ENCODE peak calls at places on chromosomes 12 and 14, in six cellular contexts. One of them, this sample, is unnamed.

GRCh38 chr12:130433411-130433810 is 95.7 kb downstream of the PIWIL1 start:
- DNase-seq in PC-3: no peak
- DNase-seq in AG10803: no peak
- DNase-seq in pancreas: no peak
- DNase-seq in GM23338: no peak
- DNase-seq in BE2C: peak; percentile 16
- DNase-seq in this sample: no peak

GRCh38 chr12:16385779-16386646 is 38.6 kb downstream of the MGST1 start:
- DNase-seq in PC-3: peak; percentile 50
- DNase-seq in BE2C: peak; percentile 33
- DNase-seq in pancreas: no peak
- DNase-seq in AG10803: peak; percentile 73
- DNase-seq in GM23338: peak; percentile 65
- DNase-seq in this sample: peak; percentile 3

GRCh38 chr12:52334185-52334584 is 13.0 kb upstream of the KRT83 start:
- DNase-seq in GM23338: no peak
- DNase-seq in AG10803: no peak
- DNase-seq in pancreas: no peak
- DNase-seq in PC-3: no peak
- DNase-seq in BE2C: no peak
- DNase-seq in this sample: no peak

GRCh38 chr14:55071870-55072640 is 20.6 kb downstream of the MAPK1IP1L start:
- DNase-seq in GM23338: no peak
- DNase-seq in BE2C: no peak
- DNase-seq in PC-3: peak; percentile 75
- DNase-seq in AG10803: peak; percentile 93
- DNase-seq in pancreas: no peak
- DNase-seq in this sample: peak; percentile 91

GRCh38 chr12:128797119-128798118 is 26.3 kb downstream of the SLC15A4 start:
- DNase-seq in GM23338: no peak
- DNase-seq in PC-3: peak; percentile 52
- DNase-seq in AG10803: peak; percentile 60
- DNase-seq in BE2C: no peak
- DNase-seq in pancreas: no peak
- DNase-seq in this sample: no peak

GRCh38 chr12:108582981-108583770 is 14.7 kb downstream of the TMEM119 start:
- DNase-seq in BE2C: no peak
- DNase-seq in PC-3: no peak
- DNase-seq in pancreas: no peak
- DNase-seq in GM23338: no peak
- DNase-seq in AG10803: no peak
- DNase-seq in this sample: no peak

GRCh38 chr12:96236221-96236822 is 42.1 kb downstream of the ELK3 start:
- DNase-seq in GM23338: no peak
- DNase-seq in PC-3: no peak
- DNase-seq in AG10803: peak; percentile 90
- DNase-seq in BE2C: no peak
- DNase-seq in pancreas: no peak
- DNase-seq in this sample: no peak

GRCh38 chr12:121718653-121719239 is 6.2 kb downstream of the TMEM120B start:
- DNase-seq in PC-3: no peak
- DNase-seq in BE2C: peak; percentile 72
- DNase-seq in AG10803: no peak
- DNase-seq in pancreas: no peak
- DNase-seq in GM23338: no peak
- DNase-seq in this sample: no peak

GRCh38 chr12:120677765-120678473 is 9.0 kb upstream of the MLEC start:
- DNase-seq in GM23338: no peak
- DNase-seq in BE2C: no peak
- DNase-seq in pancreas: no peak
- DNase-seq in PC-3: peak; percentile 53
- DNase-seq in AG10803: peak; percentile 21
- DNase-seq in this sample: no peak

GRCh38 chr14:28542040-28542439 is 224.5 kb upstream of the FOXG1 start:
- DNase-seq in GM23338: no peak
- DNase-seq in pancreas: no peak
- DNase-seq in BE2C: no peak
- DNase-seq in AG10803: no peak
- DNase-seq in PC-3: peak; percentile 14
- DNase-seq in this sample: no peak

GRCh38 chr12:123034865-123035264 is 54.4 kb downstream of the ARL6IP4 start:
- DNase-seq in GM23338: no peak
- DNase-seq in pancreas: no peak
- DNase-seq in PC-3: peak; percentile 88
- DNase-seq in BE2C: peak; percentile 28
- DNase-seq in AG10803: peak; percentile 50
- DNase-seq in this sample: peak; percentile 42

GRCh38 chr12:106804668-106805067 is 30.2 kb downstream of the RIC8B start:
- DNase-seq in BE2C: no peak
- DNase-seq in GM23338: no peak
- DNase-seq in PC-3: no peak
- DNase-seq in AG10803: no peak
- DNase-seq in pancreas: no peak
- DNase-seq in this sample: no peak

GRCh38 chr14:33556382-33557121 is 394.3 kb downstream of the EGLN3 start:
- DNase-seq in BE2C: peak; percentile 34
- DNase-seq in PC-3: peak; percentile 66
- DNase-seq in pancreas: no peak
- DNase-seq in AG10803: peak; percentile 23
- DNase-seq in GM23338: no peak
- DNase-seq in this sample: no peak

GRCh38 chr12:12807970-12808702 is 5.0 kb upstream of the DDX47 start:
- DNase-seq in PC-3: peak; percentile 56
- DNase-seq in BE2C: no peak
- DNase-seq in GM23338: no peak
- DNase-seq in pancreas: no peak
- DNase-seq in AG10803: no peak
- DNase-seq in this sample: no peak

GRCh38 chr12:93879476-93880376 is 202.6 kb downstream of the CRADD start:
- DNase-seq in BE2C: no peak
- DNase-seq in GM23338: no peak
- DNase-seq in PC-3: no peak
- DNase-seq in AG10803: peak; percentile 84
- DNase-seq in pancreas: no peak
- DNase-seq in this sample: peak; percentile 88

GRCh38 chr14:54516709-54517108 is 7.0 kb downstream of the CGRRF1 start:
- DNase-seq in AG10803: no peak
- DNase-seq in pancreas: no peak
- DNase-seq in BE2C: no peak
- DNase-seq in PC-3: no peak
- DNase-seq in GM23338: no peak
- DNase-seq in this sample: no peak

GRCh38 chr12:52042706-52043385 is 8.4 kb upstream of the NR4A1 start:
- DNase-seq in AG10803: no peak
- DNase-seq in PC-3: no peak
- DNase-seq in GM23338: no peak
- DNase-seq in BE2C: no peak
- DNase-seq in pancreas: no peak
- DNase-seq in this sample: no peak

GRCh38 chr12:13258212-13258611 is 61.7 kb downstream of the EMP1 start:
- DNase-seq in GM23338: no peak
- DNase-seq in pancreas: no peak
- DNase-seq in PC-3: no peak
- DNase-seq in BE2C: no peak
- DNase-seq in AG10803: no peak
- DNase-seq in this sample: no peak

GRCh38 chr12:77537648-77538047 is 293.0 kb upstream of the NAV3 start:
- DNase-seq in pancreas: no peak
- DNase-seq in GM23338: no peak
- DNase-seq in AG10803: peak; percentile 49
- DNase-seq in PC-3: no peak
- DNase-seq in BE2C: no peak
- DNase-seq in this sample: no peak

GRCh38 chr14:32623300-32624093 is 294.4 kb downstream of the AKAP6 start:
- DNase-seq in AG10803: peak; percentile 31
- DNase-seq in BE2C: peak; percentile 60
- DNase-seq in GM23338: no peak
- DNase-seq in PC-3: peak; percentile 69
- DNase-seq in pancreas: no peak
- DNase-seq in this sample: no peak

GRCh38 chr12:49854976-49855375 is 12.1 kb upstream of the BCDIN3D start:
- DNase-seq in GM23338: no peak
- DNase-seq in pancreas: no peak
- DNase-seq in PC-3: peak; percentile 25
- DNase-seq in BE2C: no peak
- DNase-seq in AG10803: no peak
- DNase-seq in this sample: no peak

GRCh38 chr12:28313631-28314030 is 123.4 kb downstream of the CCDC91 start:
- DNase-seq in GM23338: no peak
- DNase-seq in BE2C: no peak
- DNase-seq in PC-3: peak; percentile 32
- DNase-seq in pancreas: no peak
- DNase-seq in AG10803: peak; percentile 9
- DNase-seq in this sample: no peak

GRCh38 chr12:124490584-124491305 is 76.7 kb downstream of the NCOR2 start:
- DNase-seq in PC-3: no peak
- DNase-seq in GM23338: no peak
- DNase-seq in BE2C: peak; percentile 70
- DNase-seq in AG10803: no peak
- DNase-seq in pancreas: peak; percentile 86
- DNase-seq in this sample: no peak

GRCh38 chr12:54993181-54993835 is 8.7 kb upstream of the TESPA1 start:
- DNase-seq in BE2C: peak; percentile 55
- DNase-seq in pancreas: no peak
- DNase-seq in GM23338: peak; percentile 82
- DNase-seq in AG10803: peak; percentile 62
- DNase-seq in PC-3: peak; percentile 81
- DNase-seq in this sample: peak; percentile 17

GRCh38 chr12:22333751-22334695 is 484 bp downstream of the ST8SIA1 start:
- DNase-seq in pancreas: no peak
- DNase-seq in BE2C: peak; percentile 27
- DNase-seq in AG10803: no peak
- DNase-seq in GM23338: peak; percentile 66
- DNase-seq in PC-3: no peak
- DNase-seq in this sample: no peak

GRCh38 chr14:69049675-69050074 is 70.6 kb upstream of the ACTN1 start:
- DNase-seq in AG10803: peak; percentile 78
- DNase-seq in GM23338: no peak
- DNase-seq in BE2C: no peak
- DNase-seq in pancreas: no peak
- DNase-seq in PC-3: no peak
- DNase-seq in this sample: peak; percentile 74

GRCh38 chr12:110869803-110870202 is 23.0 kb downstream of the CCDC63 start:
- DNase-seq in pancreas: no peak
- DNase-seq in AG10803: no peak
- DNase-seq in PC-3: no peak
- DNase-seq in BE2C: no peak
- DNase-seq in GM23338: no peak
- DNase-seq in this sample: no peak

GRCh38 chr12:40208707-40209106 is 16.1 kb upstream of the LRRK2 start:
- DNase-seq in GM23338: no peak
- DNase-seq in BE2C: no peak
- DNase-seq in AG10803: no peak
- DNase-seq in pancreas: no peak
- DNase-seq in PC-3: no peak
- DNase-seq in this sample: no peak

GRCh38 chr12:104672096-104672445 is 215.3 kb downstream of the CHST11 start:
- DNase-seq in PC-3: no peak
- DNase-seq in AG10803: no peak
- DNase-seq in BE2C: no peak
- DNase-seq in pancreas: no peak
- DNase-seq in GM23338: no peak
- DNase-seq in this sample: no peak

GRCh38 chr14:94706132-94706531 is 63.8 kb downstream of the GSC start:
- DNase-seq in BE2C: no peak
- DNase-seq in GM23338: no peak
- DNase-seq in AG10803: no peak
- DNase-seq in pancreas: no peak
- DNase-seq in PC-3: no peak
- DNase-seq in this sample: no peak

GRCh38 chr14:94701854-94702370 is 68.0 kb downstream of the GSC start:
- DNase-seq in BE2C: no peak
- DNase-seq in GM23338: no peak
- DNase-seq in AG10803: no peak
- DNase-seq in pancreas: no peak
- DNase-seq in PC-3: no peak
- DNase-seq in this sample: no peak

GRCh38 chr14:94699831-94700230 is 70.1 kb downstream of the GSC start:
- DNase-seq in AG10803: no peak
- DNase-seq in BE2C: no peak
- DNase-seq in PC-3: no peak
- DNase-seq in GM23338: no peak
- DNase-seq in pancreas: no peak
- DNase-seq in this sample: no peak

GRCh38 chr14:94697773-94698556 is 71.9 kb downstream of the GSC start:
- DNase-seq in pancreas: no peak
- DNase-seq in BE2C: no peak
- DNase-seq in AG10803: no peak
- DNase-seq in GM23338: no peak
- DNase-seq in PC-3: no peak
- DNase-seq in this sample: no peak

DNA sequence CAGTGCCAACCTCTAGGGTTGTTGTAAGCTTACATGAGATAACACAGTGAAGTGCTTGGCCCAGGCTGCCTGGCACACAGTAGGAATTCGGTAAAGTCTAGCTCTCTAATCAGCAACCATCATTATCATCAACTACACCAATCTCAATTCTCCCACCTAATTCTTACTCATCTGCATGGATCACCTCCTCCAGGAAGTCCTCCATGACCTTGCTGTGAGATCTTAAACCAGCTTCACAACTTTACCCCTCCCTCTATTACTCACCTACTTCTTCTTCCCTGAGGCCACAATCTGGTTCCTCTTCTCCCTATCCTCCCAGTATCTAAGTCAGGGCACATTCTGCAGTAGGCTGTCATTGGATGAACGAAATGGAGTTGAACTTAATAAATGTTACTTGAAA is 67.3 kb downstream of the GSC start:
- DNase-seq in pancreas: no peak
- DNase-seq in BE2C: no peak
- DNase-seq in GM23338: no peak
- DNase-seq in PC-3: no peak
- DNase-seq in AG10803: no peak
- DNase-seq in this sample: no peak
- H3K4me3 ChIP-seq in pancreas: no peak overlapping the region
- H3K4me3 ChIP-seq in BE2C: no peak overlapping the region
- H3K4me3 ChIP-seq in GM23338: no peak overlapping the region
- H3K4me3 ChIP-seq in PC-3: no peak overlapping the region
- H3K4me3 ChIP-seq in AG10803: no peak overlapping the region
- H3K4me3 ChIP-seq in this sample: no peak overlapping the region

GRCh38 chr14:104287301-104288009 is 149.1 kb downstream of the KIF26A start:
- DNase-seq in GM23338: no peak
- DNase-seq in PC-3: no peak
- DNase-seq in pancreas: peak; percentile 43
- DNase-seq in AG10803: no peak
- DNase-seq in BE2C: peak; percentile 8
- DNase-seq in this sample: no peak
- TF ChIP-seq CTCF in GM23338: no peak
- TF ChIP-seq CTCF in PC-3: no peak
- TF ChIP-seq CTCF in pancreas: no peak
- TF ChIP-seq CTCF in AG10803: no peak
- TF ChIP-seq CTCF in BE2C: no peak
- TF ChIP-seq CTCF in this sample: no peak

GRCh38 chr14:90161129-90161528 is 95.2 kb upstream of the PSMC1 start:
- DNase-seq in BE2C: peak; percentile 32
- DNase-seq in pancreas: no peak
- DNase-seq in PC-3: no peak
- DNase-seq in GM23338: no peak
- DNase-seq in AG10803: no peak
- DNase-seq in this sample: no peak
- H3K4me3 ChIP-seq in BE2C: no peak overlapping the region
- H3K4me3 ChIP-seq in pancreas: no peak overlapping the region
- H3K4me3 ChIP-seq in PC-3: no peak overlapping the region
- H3K4me3 ChIP-seq in GM23338: no peak overlapping the region
- H3K4me3 ChIP-seq in AG10803: no peak overlapping the region
- H3K4me3 ChIP-seq in this sample: no peak overlapping the region

GRCh38 chr12:112855375-112855774 is 51.4 kb upstream of the OAS1 start:
- DNase-seq in BE2C: peak; percentile 47
- DNase-seq in PC-3: peak; percentile 45
- DNase-seq in AG10803: no peak
- DNase-seq in pancreas: no peak
- DNase-seq in GM23338: peak; percentile 80
- DNase-seq in this sample: no peak
- TF ChIP-seq CTCF in BE2C: peak; percentile 42
- TF ChIP-seq CTCF in PC-3: peak; percentile 67
- TF ChIP-seq CTCF in AG10803: peak; percentile 11
- TF ChIP-seq CTCF in pancreas: no peak
- TF ChIP-seq CTCF in GM23338: peak; percentile 43
- TF ChIP-seq CTCF in this sample: peak; percentile 14

This sample was measured in AG09309.